ENCODE peak calls at places on chromosomes 16 and 17, in eight cellular contexts. S is A549, J is mesenchymal stem cell, M is hepatocyte, N is lung, T is neural progenitor cell, F is uterus, Y is esophagus squamous epithelium. R is an unnamed sample.
A peak's percentile ranks its signal among the peaks of the same experiment; 100 is the strongest.

GRCh38 chr17:79901131-79901530 is 61.9 kb upstream of the CBX4 start:
- DNase-seq in S (no peak), J (no peak), M (no peak), N (no peak), T (no peak), F (no peak), Y (no peak), R (no peak)

GRCh38 chr16:57422026-57422944 is 17.7 kb downstream of the CCL17 start:
- DNase-seq in S (peak; percentile 72), J (peak; percentile 67), M (peak; percentile 75), N (no peak), T (peak; percentile 58), F (peak; percentile 55), Y (no peak), R (peak; percentile 72)

GRCh38 chr17:59372138-59372751 is 40.8 kb downstream of the YPEL2 start:
- DNase-seq in S (no peak), J (peak; percentile 96), M (peak; percentile 50), N (peak; percentile 59), T (no peak), F (peak; percentile 47), Y (no peak), R (peak; percentile 28)

GRCh38 chr16:30142672-30143346 is 19.8 kb upstream of the MAPK3 start:
- DNase-seq in S (peak; percentile 39), J (no peak), M (peak; percentile 16), N (no peak), T (peak; percentile 46), F (no peak), Y (no peak), R (peak; percentile 44)

GRCh38 chr17:2282297-2282873 is 21.2 kb downstream of the SMG6 start:
- DNase-seq in S (peak; percentile 78), J (peak; percentile 89), M (peak; percentile 81), N (no peak), T (peak; percentile 63), F (no peak), Y (no peak), R (peak; percentile 43)

GRCh38 chr17:944266-944665 is 35.3 kb downstream of the NXN start:
- DNase-seq in S (no peak), J (no peak), M (no peak), N (no peak), T (no peak), F (no peak), Y (no peak), R (no peak)

GRCh38 chr17:51120357-51120738 is 320 bp downstream of the SPAG9 start:
- DNase-seq in S (peak; percentile 55), J (no peak), M (no peak), N (no peak), T (no peak), F (no peak), Y (no peak), R (peak; percentile 56)

GRCh38 chr17:48113201-48113676 is 5.7 kb downstream of the SNX11 start:
- DNase-seq in S (no peak), J (no peak), M (no peak), N (no peak), T (no peak), F (no peak), Y (no peak), R (no peak)

GRCh38 chr17:48610282-48611211 is at the start of gene HOXB7:
- DNase-seq in S (peak; percentile 75), J (peak; percentile 82), M (peak; percentile 65), N (peak; percentile 61), T (no peak), F (peak; percentile 72), Y (no peak), R (peak; percentile 45)

GRCh38 chr17:62093188-62094155 is 28.4 kb upstream of the MED13 start:
- DNase-seq in S (peak; percentile 88), J (peak; percentile 71), M (no peak), N (no peak), T (no peak), F (no peak), Y (no peak), R (peak; percentile 52)

GRCh38 chr16:80346160-80346632 is 194.6 kb upstream of the DYNLRB2 start:
- DNase-seq in S (no peak), J (no peak), M (no peak), N (no peak), T (peak; percentile 70), F (no peak), Y (no peak), R (no peak)

GRCh38 chr16:8848231-8848938 is 20.4 kb downstream of the CARHSP1 start:
- DNase-seq in S (no peak), J (no peak), M (no peak), N (no peak), T (no peak), F (no peak), Y (no peak), R (no peak)

GRCh38 chr17:65173284-65173793 is 36.2 kb downstream of the RGS9 start:
- DNase-seq in S (peak; percentile 75), J (peak; percentile 94), M (peak; percentile 63), N (no peak), T (no peak), F (no peak), Y (no peak), R (no peak)

GRCh38 chr16:70470927-70471341 is 16.5 kb downstream of the FCSK start:
- DNase-seq in S (peak; percentile 65), J (peak; percentile 30), M (peak; percentile 60), N (no peak), T (peak; percentile 81), F (no peak), Y (no peak), R (no peak)

GRCh38 chr16:70635356-70636016 is 10.9 kb upstream of the IL34 start:
- DNase-seq in S (no peak), J (peak; percentile 53), M (no peak), N (no peak), T (peak; percentile 93), F (no peak), Y (no peak), R (peak; percentile 44)

GRCh38 chr16:55471448-55472097 is 7.4 kb upstream of the MMP2 start:
- DNase-seq in S (peak; percentile 55), J (peak; percentile 86), M (peak; percentile 40), N (no peak), T (no peak), F (no peak), Y (no peak), R (peak; percentile 72)

GRCh38 chr16:3643095-3643730 is 11.3 kb upstream of the DNASE1 start:
- DNase-seq in S (no peak), J (no peak), M (peak; percentile 4), N (no peak), T (no peak), F (no peak), Y (no peak), R (no peak)

GRCh38 chr17:50060951-50061712 is 5.2 kb downstream of the ITGA3 start:
- DNase-seq in S (peak; percentile 61), J (peak; percentile 61), M (no peak), N (peak; percentile 91), T (no peak), F (peak; percentile 91), Y (no peak), R (no peak)

GRCh38 chr17:47388825-47389224 is 65.1 kb downstream of the EFCAB13 start:
- DNase-seq in S (no peak), J (no peak), M (no peak), N (no peak), T (no peak), F (no peak), Y (no peak), R (no peak)

GRCh38 chr16:3183445-3184139 is 4.4 kb upstream of the OR1F1 start:
- DNase-seq in S (no peak), J (peak; percentile 41), M (no peak), N (no peak), T (no peak), F (no peak), Y (no peak), R (peak; percentile 18)

GRCh38 chr17:64326420-64327054 is 63.5 kb upstream of the TEX2 start:
- DNase-seq in S (peak; percentile 38), J (peak; percentile 29), M (no peak), N (peak; percentile 89), T (no peak), F (peak; percentile 55), Y (peak; percentile 36), R (no peak)

GRCh38 chr17:62819511-62820221 is 11.6 kb upstream of the MARCHF10 start:
- DNase-seq in S (peak; percentile 96), J (peak; percentile 99), M (peak; percentile 93), N (peak; percentile 76), T (peak; percentile 67), F (peak; percentile 62), Y (no peak), R (peak; percentile 96)

DNA sequence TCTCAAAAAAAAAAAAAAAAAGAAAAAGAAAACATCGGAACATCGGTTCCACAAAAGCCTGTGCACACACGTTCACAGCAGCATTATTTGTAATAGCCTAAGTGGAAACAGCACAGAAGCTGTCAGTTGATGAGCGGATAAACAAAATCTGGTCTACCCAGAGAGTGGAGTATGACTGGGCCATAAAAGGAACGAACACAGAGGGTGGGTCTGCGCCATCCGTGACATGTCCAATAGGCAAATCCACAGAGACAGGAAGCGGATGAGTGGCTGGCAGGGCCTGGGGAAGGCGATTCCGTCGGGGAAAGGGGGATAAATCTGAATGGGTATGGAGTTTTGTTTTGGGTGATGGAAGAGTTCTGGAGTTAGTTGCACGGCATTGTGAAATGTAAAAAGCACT is 212.2 kb upstream of the CIBAR2 start:
- DNase-seq in S (no peak), J (peak; percentile 89), M (no peak), N (no peak), T (no peak), F (no peak), Y (no peak), R (no peak)
- H3K4me1 ChIP-seq in S (peaks cover 11% of the 10 kb centered on the region), J (peaks cover 29% of the 10 kb centered on the region), M (peaks cover 48% of the 10 kb centered on the region), N (peaks cover 2% of the 10 kb centered on the region), T (peaks cover 17% of the 10 kb centered on the region), F (peaks cover 13% of the 10 kb centered on the region), Y (peaks cover 31% of the 10 kb centered on the region), R (peaks cover 23% of the 10 kb centered on the region)

GRCh38 chr17:78127888-78128615 is 503 bp downstream of the TMC6 start:
- DNase-seq in S (no peak), J (peak; percentile 43), M (peak; percentile 72), N (no peak), T (peak; percentile 76), F (no peak), Y (no peak), R (no peak)
- H3K4me1 ChIP-seq in S (peaks cover 14% of the 10 kb centered on the region), J (peaks cover 54% of the 10 kb centered on the region), M (peaks cover 23% of the 10 kb centered on the region), N (peaks cover 39% of the 10 kb centered on the region), T (peaks cover 27% of the 10 kb centered on the region), F (no peaks in the 10 kb centered on the region), Y (peaks cover 74% of the 10 kb centered on the region), R (peaks cover 20% of the 10 kb centered on the region)

GRCh38 chr17:67403065-67403464 is 26.0 kb downstream of the PITPNC1 start:
- DNase-seq in S (no peak), J (no peak), M (no peak), N (no peak), T (no peak), F (no peak), Y (no peak), R (no peak)
- H3K4me1 ChIP-seq in S (no peaks in the 10 kb centered on the region), J (no peaks in the 10 kb centered on the region), M (no peaks in the 10 kb centered on the region), N (peaks cover 2% of the 10 kb centered on the region), T (no peaks in the 10 kb centered on the region), F (no peaks in the 10 kb centered on the region), Y (peaks cover 4% of the 10 kb centered on the region), R (no peaks in the 10 kb centered on the region)

DNA sequence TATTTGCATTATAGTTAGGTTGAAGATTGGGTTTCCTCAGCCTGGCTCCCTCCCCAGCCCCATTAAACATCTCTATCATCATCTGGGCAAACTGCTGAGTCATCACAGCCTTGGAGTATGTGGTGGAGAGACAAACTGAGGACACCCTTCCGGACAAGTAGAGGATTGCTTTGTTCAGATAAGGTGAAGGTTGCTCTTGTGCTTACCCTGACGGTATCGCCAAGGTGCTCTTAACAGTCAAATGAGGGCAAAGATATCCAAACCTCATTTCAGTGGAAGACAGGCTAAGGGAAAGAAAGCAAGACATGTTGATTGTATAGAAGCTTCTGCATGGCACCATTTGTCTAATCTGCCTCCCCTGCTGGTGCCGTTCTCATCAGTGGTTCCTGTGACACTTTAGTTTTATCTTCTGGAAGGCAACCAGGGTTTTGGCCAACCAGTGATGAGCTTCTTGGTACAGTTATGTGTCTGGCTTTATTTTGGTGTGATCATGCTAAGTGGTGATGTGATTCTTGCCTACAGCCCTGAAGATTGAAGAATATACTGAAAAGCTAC is 56.9 kb upstream of the LGALS9 start:
- DNase-seq in S (peak; percentile 42), J (peak; percentile 64), M (peak; percentile 55), N (no peak), T (no peak), F (no peak), Y (no peak), R (no peak)
- H3K4me1 ChIP-seq in S (peaks cover 86% of the 10 kb centered on the region), J (peaks cover 36% of the 10 kb centered on the region), M (peaks cover 60% of the 10 kb centered on the region), N (peaks cover 19% of the 10 kb centered on the region), T (peaks cover 14% of the 10 kb centered on the region), F (no peaks in the 10 kb centered on the region), Y (peaks cover 3% of the 10 kb centered on the region), R (peaks cover 62% of the 10 kb centered on the region)

R was measured in trophoblast cell.